ENCODE peak calls at places on chromosomes 11 and 22, in seven cellular contexts. V is OCI-LY7, N is upper lobe of left lung, C is lower lobe of right lung, B is fibroblast of lung, K is left lung, M is cardiac muscle cell. T is an unnamed sample.

GRCh38 chr22:28907311-28908008 is 24.1 kb downstream of the ZNRF3 start:
- DNase-seq in N (no peak), M (no peak), V (no peak), K (no peak), B (no peak), C (no peak), T (no peak)

GRCh38 chr22:40721266-40721665 is 42.0 kb downstream of the MCHR1 start:
- DNase-seq in M (no peak), V (no peak), N (no peak), B (peak; percentile 65), C (no peak), K (no peak), T (no peak)

GRCh38 chr11:74288911-74289310 is 22.5 kb downstream of the P4HA3 start:
- DNase-seq in B (no peak), K (no peak), V (no peak), N (no peak), M (peak; percentile 70), C (no peak), T (no peak)

GRCh38 chr22:42189761-42190160 is 59.2 kb upstream of the CYP2D6 start:
- DNase-seq in C (no peak), M (no peak), K (no peak), B (no peak), V (no peak), N (no peak), T (no peak)

GRCh38 chr11:47587733-47588326 is 1.4 kb downstream of the FAM180B start:
- DNase-seq in V (no peak), C (peak; percentile 87), M (no peak), K (peak; percentile 83), B (no peak), N (no peak), T (no peak)

GRCh38 chr11:118911113-118911879 is 14.4 kb downstream of the BCL9L start:
- DNase-seq in C (no peak), N (peak; percentile 80), K (no peak), B (no peak), M (peak; percentile 38), V (no peak), T (no peak)

GRCh38 chr11:16093889-16094653 is 262.3 kb downstream of the SOX6 start:
- DNase-seq in K (no peak), M (no peak), V (no peak), B (no peak), N (no peak), C (no peak), T (no peak)

GRCh38 chr22:42269407-42270177 is 861 bp downstream of the TCF20 start:
- DNase-seq in K (peak; percentile 74), V (peak; percentile 82), M (peak; percentile 15), C (peak; percentile 77), N (peak; percentile 92), B (no peak), T (no peak)

GRCh38 chr11:60169264-60169915 is 13.5 kb downstream of the MS4A6A start:
- DNase-seq in K (no peak), C (no peak), B (no peak), V (peak; percentile 77), M (peak; percentile 43), N (no peak), T (no peak)

GRCh38 chr22:36734171-36735058 is 30.9 kb upstream of the CACNG2 start:
- DNase-seq in C (no peak), V (no peak), K (no peak), M (peak; percentile 34), B (peak; percentile 21), N (no peak), T (no peak)

GRCh38 chr11:35272391-35272821 is 133.4 kb downstream of the CD44 start:
- DNase-seq in B (no peak), C (no peak), N (no peak), K (no peak), M (no peak), V (no peak), T (no peak)

GRCh38 chr11:130624946-130625345 is 176.5 kb downstream of the ADAMTS15 start:
- DNase-seq in N (no peak), M (no peak), B (no peak), K (no peak), C (no peak), V (no peak), T (no peak)

GRCh38 chr11:125514336-125515101 is 18.5 kb upstream of the FEZ1 start:
- DNase-seq in K (peak; percentile 42), V (peak; percentile 40), B (peak; percentile 45), C (no peak), M (peak; percentile 94), N (no peak), T (no peak)

GRCh38 chr11:102637731-102638130 is 12.6 kb upstream of the MMP20 start:
- DNase-seq in M (peak; percentile 32), K (no peak), V (no peak), B (no peak), N (no peak), C (no peak), T (no peak)

GRCh38 chr11:124108158-124108557 is 7.1 kb upstream of the VWA5A start:
- DNase-seq in B (peak; percentile 55), N (no peak), C (no peak), K (no peak), M (peak; percentile 36), V (peak; percentile 14), T (no peak)

GRCh38 chr11:111193924-111194490 is 51.5 kb upstream of the POU2AF2 start:
- DNase-seq in V (no peak), N (no peak), C (no peak), M (no peak), K (no peak), B (no peak), T (no peak)

GRCh38 chr11:36509265-36509664 is 807 bp downstream of the TRAF6 start:
- DNase-seq in K (peak; percentile 40), N (no peak), V (peak; percentile 19), M (peak; percentile 39), C (no peak), B (peak; percentile 27), T (no peak)

GRCh38 chr11:44625759-44626523 is 60.5 kb downstream of the CD82 start:
- DNase-seq in B (no peak), V (no peak), M (no peak), C (no peak), K (no peak), N (no peak), T (no peak)

GRCh38 chr11:61065955-61066638 is 36.2 kb upstream of the CD5 start:
- DNase-seq in B (no peak), C (no peak), K (no peak), V (no peak), M (no peak), N (no peak), T (no peak)

GRCh38 chr11:126733685-126734084 is 266.9 kb downstream of the KIRREL3 start:
- DNase-seq in K (no peak), V (no peak), B (no peak), M (no peak), C (no peak), N (no peak), T (no peak)

GRCh38 chr22:46500201-46500600 is 37.2 kb downstream of the CELSR1 start:
- DNase-seq in C (no peak), M (no peak), B (no peak), N (no peak), V (no peak), K (no peak), T (no peak)
- H3K4me3 ChIP-seq in C (no peak overlapping the region), M (no peak overlapping the region), B (no peak overlapping the region), N (no peak overlapping the region), V (no peak overlapping the region), K (no peak overlapping the region), T (no peak overlapping the region)

DNA sequence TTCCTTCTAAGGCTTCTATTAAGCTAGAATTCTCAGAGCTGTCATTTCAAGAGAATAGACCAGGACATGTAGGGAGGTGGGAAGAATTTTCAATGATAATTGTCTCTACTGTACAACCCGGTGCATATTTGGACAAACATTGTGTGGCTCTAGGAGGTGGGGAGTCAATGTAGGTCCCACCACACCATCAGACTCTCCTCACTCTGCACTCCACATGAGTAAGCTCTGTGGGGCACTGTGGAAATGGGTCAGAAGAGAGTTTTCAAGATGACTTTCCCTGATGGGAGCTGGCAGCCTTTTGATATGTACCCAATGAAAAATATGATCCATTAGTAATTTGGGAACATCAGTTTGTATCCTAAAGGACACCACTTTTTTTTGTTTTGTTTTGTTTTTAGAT is 33.2 kb downstream of the OR2AG2 start:
- DNase-seq in N (no peak), C (no peak), M (no peak), B (no peak), K (no peak), V (no peak), T (no peak)
- H3K4me1 ChIP-seq in N (no peaks in the 10 kb centered on the region), C (peaks cover 7% of the 10 kb centered on the region), M (no peaks in the 10 kb centered on the region), B (no peaks in the 10 kb centered on the region), K (peaks cover 43% of the 10 kb centered on the region), V (peaks cover 13% of the 10 kb centered on the region), T (no peaks in the 10 kb centered on the region)

DNA sequence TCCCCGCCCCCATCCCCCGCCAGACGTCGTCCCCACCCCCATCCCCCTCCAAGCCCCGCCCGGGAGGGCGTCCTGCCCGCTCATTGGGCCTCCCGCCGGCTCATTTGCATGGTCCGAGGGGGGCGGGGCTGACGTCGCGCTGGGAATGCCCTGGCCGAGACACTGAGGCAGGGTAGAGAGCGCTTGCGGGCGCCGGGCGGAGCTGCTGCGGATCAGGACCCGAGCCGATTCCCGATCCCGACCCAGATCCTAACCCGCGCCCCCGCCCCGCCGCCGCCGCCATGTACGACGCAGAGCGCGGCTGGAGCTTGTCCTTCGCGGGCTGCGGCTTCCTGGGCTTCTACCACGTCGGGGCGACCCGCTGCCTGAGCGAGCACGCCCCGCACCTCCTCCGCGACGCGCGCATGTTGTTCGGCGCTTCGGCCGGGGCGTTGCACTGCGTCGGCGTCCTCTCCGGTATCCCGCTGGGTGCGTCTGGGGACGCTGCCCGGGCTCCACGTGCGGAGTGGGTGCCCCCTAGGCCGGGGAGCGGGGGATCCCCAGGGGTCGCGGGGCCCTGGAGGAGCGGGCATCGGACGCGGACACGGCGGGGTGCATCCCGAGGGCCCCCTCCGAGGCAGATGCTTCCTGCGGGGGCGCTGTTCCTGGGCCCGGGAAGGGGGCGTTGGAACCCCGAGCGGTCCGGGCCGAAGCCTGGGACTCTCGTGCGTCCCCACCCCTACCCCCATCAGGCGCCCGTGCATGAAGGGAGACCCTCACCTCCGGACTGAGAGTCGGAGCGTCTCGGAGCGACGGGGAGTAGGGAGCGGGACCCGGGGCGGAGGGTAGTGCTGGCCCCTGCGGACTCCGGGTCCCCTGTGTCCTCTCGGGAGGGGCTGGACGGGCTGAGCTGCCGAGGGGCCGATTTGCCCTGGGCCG is at the start of gene PNPLA3:
- DNase-seq in K (peak; percentile 91), C (peak; percentile 91), M (peak; percentile 91), V (no peak), N (peak; percentile 96), B (peak; percentile 86), T (no peak)
- TF ChIP-seq CTCF in K (no peak), C (no peak), M (peak; percentile 30), V (no peak), N (no peak), B (no peak), T (no peak)

DNA sequence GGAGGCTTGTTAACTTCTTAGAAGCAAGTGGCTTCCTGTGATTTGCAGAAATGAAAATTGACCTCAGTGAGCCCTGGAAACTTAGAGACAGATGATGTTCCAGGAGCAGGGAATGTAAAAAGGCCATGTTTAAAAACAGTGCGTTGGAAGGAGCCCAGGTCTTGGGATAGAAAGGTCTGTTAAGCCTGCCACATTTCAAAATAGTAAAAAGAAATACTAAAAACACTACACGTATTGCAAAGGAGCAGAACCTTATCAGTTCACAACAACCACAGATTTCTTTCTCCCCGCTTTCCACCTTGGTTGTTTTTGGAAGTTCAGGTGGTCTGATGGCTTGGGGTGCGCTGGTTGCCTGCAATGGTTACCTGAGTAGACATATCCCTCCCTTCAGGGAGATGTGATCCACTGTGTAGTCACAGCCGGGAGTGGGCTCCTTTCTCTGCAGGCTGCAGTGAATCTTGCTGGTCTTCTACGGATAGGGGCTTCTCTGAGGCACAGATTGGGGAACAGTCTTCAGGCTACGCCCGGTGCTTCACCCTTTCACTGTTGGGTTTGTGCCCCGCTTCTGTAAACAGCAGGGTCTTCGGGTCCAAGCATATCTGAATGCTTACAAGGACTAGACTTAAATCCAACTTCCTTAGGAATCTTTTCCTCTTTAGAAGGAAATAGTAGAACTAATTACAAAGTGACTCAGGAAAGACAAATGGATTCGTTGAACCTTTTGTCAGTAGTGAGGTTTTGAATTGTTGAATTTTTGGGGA is 1.9 kb downstream of the TEAD1 start:
- DNase-seq in V (peak; percentile 25), C (no peak), K (no peak), N (no peak), B (peak; percentile 72), M (peak; percentile 64), T (no peak)
- H3K4me3 ChIP-seq in V (peak overlapping the region; percentile 73), C (peak overlapping the region; percentile 74), K (peak overlapping the region; percentile 48), N (peak overlapping the region; percentile 79), B (peak overlapping the region; percentile 67), M (peak overlapping the region; percentile 93), T (peak overlapping the region; percentile 70)